ENCODE peak calls at places on chromosomes 11 and 22, in four cellular contexts. H is cardiac fibroblast, S is prostate gland, V is left ventricle myocardium superior. R is an unnamed sample.

GRCh38 chr11:74325649-74326645 is 14.5 kb upstream of the P4HA3 start:
- DNase-seq in S (peak), V (peak), H (peak), R (peak)

GRCh38 chr11:2453436-2453835 is 8.6 kb downstream of the KCNQ1 start:
- DNase-seq in S (no peak), H (no peak), V (no peak), R (no peak)

GRCh38 chr11:65589444-65590239 is 6.0 kb downstream of the KCNK7 start:
- DNase-seq in H (no peak), V (no peak), S (no peak), R (no peak)

GRCh38 chr22:30705710-30706651 is 11.3 kb downstream of the OSBP2 start:
- DNase-seq in V (no peak), S (no peak), H (peak), R (peak)

GRCh38 chr11:14418801-14419417 is 59.9 kb upstream of the RRAS2 start:
- DNase-seq in H (peak), S (no peak), V (no peak), R (no peak)

GRCh38 chr22:35299217-35299716 is 427 bp upstream of the TOM1 start:
- DNase-seq in S (no peak), H (no peak), V (no peak), R (no peak)

GRCh38 chr11:17703951-17704350 is 15.4 kb upstream of the MYOD1 start:
- DNase-seq in S (no peak), V (no peak), H (peak), R (peak)

GRCh38 chr22:37931893-37932389 is 21.5 kb downstream of the C22orf23 start:
- DNase-seq in V (no peak), S (no peak), H (no peak), R (no peak)

GRCh38 chr11:45171550-45171949 is 25.1 kb downstream of the PRDM11 start:
- DNase-seq in V (no peak), S (no peak), H (no peak), R (no peak)

GRCh38 chr22:44735518-44736428 is 16.6 kb upstream of the ARHGAP8 start:
- DNase-seq in H (peak), S (peak), V (peak), R (peak)

GRCh38 chr22:34102633-34103032 is 182.4 kb upstream of the LARGE1 start:
- DNase-seq in S (no peak), V (no peak), H (no peak), R (peak)

GRCh38 chr11:20671856-20672546 is 2.6 kb downstream of the NELL1 start:
- DNase-seq in H (peak), S (no peak), V (no peak), R (peak)

GRCh38 chr22:21030621-21031544 is 1.5 kb downstream of the SLC7A4 start:
- DNase-seq in S (no peak), H (no peak), V (no peak), R (no peak)

GRCh38 chr11:45773271-45774022 is 31.5 kb upstream of the SLC35C1 start:
- DNase-seq in H (no peak), V (no peak), S (no peak), R (no peak)

GRCh38 chr11:74057251-74058151 is 48.6 kb upstream of the UCP3 start:
- DNase-seq in S (no peak), V (no peak), H (peak), R (no peak)

GRCh38 chr11:114237321-114238280 is 58.6 kb upstream of the NNMT start:
- DNase-seq in H (peak), S (no peak), V (no peak), R (no peak)

GRCh38 chr11:8261921-8262551 is 1.6 kb downstream of the LMO1 start:
- DNase-seq in H (no peak), S (no peak), V (no peak), R (no peak)

GRCh38 chr11:75425422-75425821 is 7.6 kb downstream of the KLHL35 start:
- DNase-seq in H (no peak), V (no peak), S (no peak), R (no peak)

GRCh38 chr11:11027271-11027670 is 169.4 kb upstream of the ZBED5 start:
- DNase-seq in S (no peak), V (no peak), H (peak), R (no peak)

GRCh38 chr11:133560467-133560866 is 28.2 kb upstream of the OPCML start:
- DNase-seq in S (no peak), V (no peak), H (no peak), R (no peak)

GRCh38 chr22:48356731-48357130 is 1470.9 kb downstream of the BRD1 start:
- DNase-seq in H (no peak), V (no peak), S (no peak), R (no peak)

GRCh38 chr22:23899042-23899745 is 5.0 kb downstream of the MIF start:
- DNase-seq in V (no peak), S (no peak), H (no peak), R (no peak)

GRCh38 chr22:33018232-33018864 is 39.8 kb downstream of the SYN3 start:
- DNase-seq in S (peak), V (peak), H (peak), R (peak)

GRCh38 chr11:9530020-9530628 is 43.3 kb upstream of the WEE1 start:
- DNase-seq in H (no peak), S (peak), V (no peak), R (peak)

GRCh38 chr11:83816572-83817187 is 530.5 kb upstream of the CCDC90B start:
- DNase-seq in S (no peak), V (no peak), H (peak), R (peak)

GRCh38 chr11:66126808-66127555 is 56.9 kb downstream of the PACS1 start:
- DNase-seq in S (peak), V (peak), H (peak), R (no peak)

GRCh38 chr11:69010964-69011623 is 2.0 kb downstream of the MRGPRF start:
- DNase-seq in V (peak), S (peak), H (peak), R (no peak)

GRCh38 chr11:23413057-23413456 is 552.8 kb upstream of the CCDC179 start:
- DNase-seq in H (no peak), V (no peak), S (no peak), R (no peak)

GRCh38 chr11:65640483-65641207 is 2.7 kb downstream of the SIPA1 start:
- DNase-seq in V (peak), H (no peak), S (no peak), R (no peak)